ENCODE peak calls at places on chromosomes 4 and X, in nine cellular contexts. R is NCI-H510A treated with DMSO at 0.1 percent for 48 hours; H is effector memory CD8-positive, alpha-beta T cell; E is stimulated activated CD8-positive, alpha-beta memory T cell treated with anti-CD3 and anti-CD28 coated beads, Interleukin-4, amount 100 ng/mL, for 1 hour; I is adrenal gland; Q is iPS-NIHi11; Y is endothelial cell of umbilical vein; M is endodermal cell; C is astrocyte. F is an unnamed sample.

GRCh38 chr4:181761130-181761529 is 482.1 kb upstream of the TENM3 start:
- DNase-seq in R (no peak), H (no peak), E (no peak), I (no peak), Q (no peak), Y (no peak), M (no peak), C (peak), F (no peak)

GRCh38 chr4:14130551-14130950 is 503.0 kb upstream of the BOD1L1 start:
- DNase-seq in R (no peak), H (no peak), E (no peak), I (no peak), Q (no peak), Y (no peak), M (no peak), C (peak), F (no peak)

GRCh38 chr4:38068107-38068506 is 107.9 kb downstream of the PTTG2 start:
- DNase-seq in R (no peak), H (no peak), E (no peak), I (no peak), Q (no peak), Y (peak), M (no peak), C (no peak), F (no peak)

GRCh38 chr4:4415806-4416805 is 29.2 kb downstream of the NSG1 start:
- DNase-seq in R (no peak), H (no peak), E (no peak), I (no peak), Q (no peak), Y (no peak), M (peak), C (no peak), F (no peak)

GRCh38 chrX:39891781-39892180 is 206.0 kb downstream of the BCOR start:
- DNase-seq in R (peak), H (no peak), E (no peak), I (no peak), Q (no peak), Y (no peak), M (no peak), C (no peak), F (no peak)

GRCh38 chr4:101790521-101791188 is at the start of gene BANK1:
- DNase-seq in R (peak), H (peak), E (peak), I (peak), Q (peak), Y (peak), M (peak), C (no peak), F (no peak)

GRCh38 chrX:132614297-132614696 is 125.5 kb upstream of the MBNL3 start:
- DNase-seq in R (peak), H (no peak), E (no peak), I (no peak), Q (peak), Y (no peak), M (peak), C (no peak), F (no peak)

GRCh38 chr4:2008921-2009650 is at the start of gene NELFA:
- DNase-seq in R (peak), H (peak), E (peak), I (peak), Q (peak), Y (peak), M (peak), C (peak), F (peak)

GRCh38 chr4:119525771-119526712 is 102.6 kb downstream of the PDE5A start:
- DNase-seq in R (no peak), H (no peak), E (no peak), I (no peak), Q (no peak), Y (peak), M (no peak), C (peak), F (no peak)

GRCh38 chr4:6111354-6111930 is 88.9 kb downstream of the JAKMIP1 start:
- DNase-seq in R (no peak), H (no peak), E (no peak), I (no peak), Q (no peak), Y (no peak), M (peak), C (no peak), F (no peak)

GRCh38 chr4:153534792-153535629 is 68.9 kb downstream of the TMEM131L start:
- DNase-seq in R (no peak), H (no peak), E (no peak), I (no peak), Q (no peak), Y (no peak), M (peak), C (no peak), F (no peak)

GRCh38 chr4:26105815-26106699 is 192.0 kb downstream of the SMIM20 start:
- DNase-seq in R (no peak), H (no peak), E (no peak), I (no peak), Q (no peak), Y (no peak), M (no peak), C (peak), F (no peak)

GRCh38 chrX:102746134-102746584 is 25.6 kb downstream of the GPRASP3 start:
- DNase-seq in R (no peak), H (no peak), E (no peak), I (peak), Q (peak), Y (no peak), M (peak), C (no peak), F (no peak)

GRCh38 chr4:77202491-77202890 is 45.5 kb downstream of the CCNG2 start:
- DNase-seq in R (no peak), H (no peak), E (no peak), I (no peak), Q (no peak), Y (no peak), M (no peak), C (no peak), F (no peak)

GRCh38 chrX:153450949-153451277 is 5.1 kb upstream of the TREX2 start:
- DNase-seq in R (no peak), H (no peak), E (no peak), I (no peak), Q (no peak), Y (no peak), M (no peak), C (no peak), F (no peak)

GRCh38 chr4:65865489-65865888 is 195.2 kb upstream of the EPHA5 start:
- DNase-seq in R (no peak), H (no peak), E (no peak), I (no peak), Q (peak), Y (peak), M (no peak), C (no peak), F (peak)

GRCh38 chrX:55033429-55033828 is 2.7 kb upstream of the ALAS2 start:
- DNase-seq in R (no peak), H (no peak), E (no peak), I (no peak), Q (no peak), Y (no peak), M (no peak), C (no peak), F (no peak)

GRCh38 chr4:6188687-6189305 is 11.6 kb downstream of the JAKMIP1 start:
- DNase-seq in R (no peak), H (no peak), E (no peak), I (no peak), Q (no peak), Y (no peak), M (no peak), C (peak), F (no peak)

GRCh38 chrX:74015379-74016019 is 288.5 kb upstream of the ZCCHC13 start:
- DNase-seq in R (peak), H (peak), E (peak), I (peak), Q (peak), Y (peak), M (peak), C (peak), F (peak)

GRCh38 chrX:45986971-45987370 is 558.2 kb downstream of the ZNF674 start:
- DNase-seq in R (no peak), H (no peak), E (no peak), I (no peak), Q (no peak), Y (no peak), M (no peak), C (no peak), F (no peak)

GRCh38 chr4:106114284-106114683 is 201.7 kb downstream of the TBCK start:
- DNase-seq in R (no peak), H (no peak), E (no peak), I (no peak), Q (no peak), Y (no peak), M (no peak), C (no peak), F (no peak)

GRCh38 chr4:131006388-131006787 is 1910.4 kb downstream of the C4orf33 start:
- DNase-seq in R (no peak), H (no peak), E (no peak), I (no peak), Q (no peak), Y (no peak), M (no peak), C (no peak), F (no peak)

F was measured in Jurkat, Clone E6-1.